ENCODE peak calls at places on chromosomes 16 and 17, in ten cellular contexts. F is HFFc6, V is bronchial epithelial cell, Y is endothelial cell, C is Calu3, U is cardiac muscle cell, N is testis, B is fibroblast of the aortic adventitia, D is tibial artery, W is lower leg skin. X is an unnamed sample.

GRCh38 chr16:26177438-26177837 is 485.7 kb downstream of the HS3ST4 start:
- DNase-seq in D (no peak), U (no peak), V (no peak), B (no peak), N (no peak), W (no peak), Y (no peak), F (no peak), C (no peak), X (no peak)

GRCh38 chr17:82848022-82848592 is 8.3 kb upstream of the ZNF750 start:
- DNase-seq in N (no peak), W (no peak), U (no peak), D (peak), B (peak), F (no peak), C (no peak), V (peak), Y (no peak), X (peak)

GRCh38 chr17:40952675-40953074 is 14.1 kb downstream of the KRT39 start:
- DNase-seq in V (peak), C (peak), U (no peak), Y (no peak), W (no peak), D (no peak), N (no peak), F (peak), B (peak), X (peak)

GRCh38 chr17:63116967-63117366 is 150.9 kb downstream of the TANC2 start:
- DNase-seq in N (no peak), Y (no peak), V (peak), B (peak), W (no peak), U (no peak), F (peak), D (no peak), C (peak), X (no peak)

GRCh38 chr16:73122604-73123386 is 74.9 kb upstream of the ZFHX3 start:
- DNase-seq in F (no peak), U (no peak), N (peak), D (peak), C (no peak), Y (no peak), V (no peak), W (no peak), B (peak), X (no peak)

GRCh38 chr17:7634384-7634783 is 4.4 kb downstream of the SHBG start:
- DNase-seq in U (peak), V (no peak), Y (peak), N (peak), W (no peak), D (no peak), B (peak), F (peak), C (peak), X (peak)

GRCh38 chr17:10295728-10296343 is 77.0 kb downstream of the MYH13 start:
- DNase-seq in C (peak), F (peak), V (peak), U (peak), Y (peak), N (peak), W (peak), D (no peak), B (peak), X (peak)

GRCh38 chr17:81241648-81242420 is 2.7 kb downstream of the NDUFAF8 start:
- DNase-seq in U (peak), Y (peak), W (no peak), N (peak), F (no peak), C (peak), V (peak), D (peak), B (peak), X (peak)

GRCh38 chr16:275786-276232 is at the start of gene RGS11:
- DNase-seq in D (no peak), U (peak), N (no peak), Y (no peak), C (no peak), F (no peak), B (no peak), W (no peak), V (no peak), X (no peak)

GRCh38 chr16:88406096-88407041 is 23.6 kb downstream of the ZNF469 start:
- DNase-seq in B (peak), V (no peak), U (no peak), C (no peak), N (no peak), D (no peak), F (no peak), Y (no peak), W (no peak), X (no peak)

GRCh38 chr17:7476951-7477350 is 2.5 kb downstream of the ZBTB4 start:
- DNase-seq in C (no peak), N (no peak), W (no peak), V (no peak), F (no peak), D (no peak), B (no peak), Y (no peak), U (no peak), X (no peak)

GRCh38 chr17:65892912-65893377 is 299.0 kb downstream of the CEP112 start:
- DNase-seq in B (no peak), N (no peak), D (no peak), U (no peak), Y (no peak), W (no peak), C (no peak), V (peak), F (no peak), X (no peak)

GRCh38 chr16:27966756-27967155 is 96.8 kb downstream of the GSG1L start:
- DNase-seq in D (no peak), N (no peak), U (no peak), Y (no peak), V (no peak), B (no peak), C (no peak), F (no peak), W (peak), X (no peak)

GRCh38 chr17:42781639-42782401 is 1.4 kb downstream of the WNK4 start:
- DNase-seq in U (no peak), B (peak), V (no peak), W (peak), N (no peak), D (no peak), C (no peak), F (no peak), Y (no peak), X (no peak)

GRCh38 chr17:40450175-40450574 is 6.9 kb downstream of the IGFBP4 start:
- DNase-seq in U (no peak), D (no peak), Y (peak), C (peak), W (no peak), F (no peak), V (peak), B (peak), N (no peak), X (peak)

GRCh38 chr16:87189426-87189825 is 127.8 kb downstream of the C16orf95 start:
- DNase-seq in W (no peak), Y (no peak), U (no peak), F (no peak), C (no peak), V (no peak), B (no peak), D (no peak), N (no peak), X (no peak)

GRCh38 chr17:17824780-17825614 is 11.8 kb downstream of the SREBF1 start:
- DNase-seq in B (no peak), V (no peak), Y (no peak), D (peak), W (no peak), U (no peak), C (no peak), N (peak), F (no peak), X (no peak)

GRCh38 chr17:75631353-75631752 is 1.9 kb upstream of the SMIM5 start:
- DNase-seq in F (no peak), V (no peak), C (no peak), U (no peak), B (no peak), N (no peak), D (no peak), Y (no peak), W (no peak), X (no peak)

GRCh38 chr16:30951785-30952184 is 2.9 kb downstream of the ORAI3 start:
- DNase-seq in V (no peak), U (no peak), W (peak), N (peak), F (no peak), Y (no peak), B (peak), D (peak), C (no peak), X (peak)

GRCh38 chr17:61403846-61404701 is 4.4 kb downstream of the TBX2 start:
- DNase-seq in N (no peak), F (peak), B (peak), D (no peak), Y (no peak), V (peak), U (no peak), W (no peak), C (no peak), X (no peak)

GRCh38 chr17:49344914-49345313 is 17.1 kb downstream of the ZNF652 start:
- DNase-seq in D (no peak), C (no peak), B (peak), V (no peak), U (no peak), Y (no peak), W (no peak), F (peak), N (no peak), X (no peak)

GRCh38 chr16:87681990-87682570 is 79.8 kb downstream of the JPH3 start:
- DNase-seq in N (no peak), F (peak), Y (no peak), U (no peak), D (no peak), B (peak), C (peak), W (no peak), V (peak), X (peak)

GRCh38 chr16:86994651-86995171 is 322.5 kb downstream of the C16orf95 start:
- DNase-seq in W (no peak), U (no peak), N (no peak), D (no peak), Y (no peak), B (peak), C (peak), V (peak), F (peak), X (peak)

GRCh38 chr17:16304832-16305231 is 48.4 kb downstream of the CENPV start:
- DNase-seq in Y (peak), C (peak), U (peak), N (no peak), W (no peak), F (no peak), V (peak), B (peak), D (no peak), X (peak)
- TF ChIP-seq CTCF in Y (no peak), C (peak), U (peak), N (no peak), W (no peak), F (peak), V (peak), B (peak), D (no peak), X (no peak)

GRCh38 chr16:81996664-81997529 is 14.4 kb downstream of the SDR42E1 start:
- DNase-seq in N (no peak), Y (no peak), C (peak), F (peak), D (no peak), U (peak), V (peak), B (peak), W (no peak), X (peak)
- TF ChIP-seq CTCF in N (no peak), Y (peak), C (peak), F (peak), D (no peak), U (peak), V (peak), B (peak), W (no peak), X (peak)

GRCh38 chr16:67104061-67104460 is 5.7 kb upstream of the PHAF1 start:
- DNase-seq in N (peak), B (peak), D (no peak), W (no peak), C (peak), F (no peak), U (peak), Y (peak), V (no peak), X (no peak)
- TF ChIP-seq CTCF in N (peak), B (peak), D (no peak), W (no peak), C (no peak), F (peak), U (peak), Y (no peak), V (peak), X (peak)

GRCh38 chr17:19260958-19261357 is 23.8 kb downstream of the EPN2 start:
- DNase-seq in F (no peak), W (no peak), U (no peak), D (no peak), V (peak), B (no peak), C (no peak), N (no peak), Y (no peak), X (peak)
- TF ChIP-seq CTCF in F (peak), W (no peak), U (no peak), D (no peak), V (peak), B (no peak), C (no peak), N (no peak), Y (no peak), X (peak)

DNA sequence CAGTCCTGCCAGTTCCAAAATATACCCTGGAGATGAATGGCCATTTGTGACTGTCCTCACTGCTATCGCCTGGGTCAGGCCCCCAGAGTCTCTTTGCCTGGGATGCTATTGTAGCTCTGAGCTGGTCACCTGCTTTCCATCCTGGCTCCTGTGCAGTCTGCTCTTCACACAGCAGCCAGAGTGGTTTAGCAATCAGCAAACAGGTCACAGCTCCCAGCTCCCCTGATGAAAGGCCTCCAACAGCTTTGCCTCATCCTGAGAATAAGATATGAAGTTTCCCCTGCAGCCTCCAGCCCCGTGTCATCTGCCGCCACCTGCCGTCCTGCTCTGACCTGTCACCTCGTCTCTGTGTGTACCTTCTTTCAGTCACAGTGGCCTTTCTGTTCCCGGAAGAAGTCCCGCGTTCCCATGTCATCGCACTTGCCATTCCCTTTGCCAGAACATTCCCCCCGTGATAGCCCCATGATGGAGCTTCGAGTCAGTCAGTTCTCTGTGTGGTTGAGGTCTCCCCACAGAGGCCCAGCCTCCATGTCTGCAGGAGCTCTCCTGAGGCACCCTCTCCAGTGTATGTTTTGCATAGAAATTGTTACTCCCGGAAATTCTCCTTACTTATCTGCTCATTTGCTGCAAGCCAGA is 281.5 kb downstream of the SNX29 start:
- DNase-seq in N (peak), W (no peak), F (no peak), C (peak), D (no peak), B (no peak), V (no peak), Y (no peak), U (peak), X (no peak)
- TF ChIP-seq CTCF in N (no peak), W (no peak), F (no peak), C (no peak), D (no peak), B (no peak), V (peak), Y (no peak), U (no peak), X (no peak)

GRCh38 chr16:6165330-6165984 is 1067.9 kb upstream of the EEF2KMT start:
- DNase-seq in V (peak), F (peak), C (no peak), Y (no peak), N (no peak), D (no peak), U (no peak), W (no peak), B (no peak), X (no peak)
- TF ChIP-seq CTCF in V (no peak), F (peak), C (no peak), Y (peak), N (no peak), D (no peak), U (no peak), W (no peak), B (no peak), X (no peak)

GRCh38 chr17:5502552-5502951 is 16.2 kb downstream of the MIS12 start:
- DNase-seq in U (no peak), F (no peak), C (no peak), V (no peak), D (no peak), W (no peak), Y (no peak), N (no peak), B (no peak), X (no peak)

GRCh38 chr17:5510776-5511175 is 24.4 kb downstream of the MIS12 start:
- DNase-seq in B (no peak), U (no peak), N (no peak), Y (no peak), D (no peak), C (no peak), F (no peak), W (no peak), V (peak), X (no peak)

GRCh38 chr17:5509482-5509881 is 23.1 kb downstream of the MIS12 start:
- DNase-seq in Y (no peak), B (peak), C (no peak), W (peak), V (peak), U (no peak), D (no peak), N (no peak), F (peak), X (peak)

GRCh38 chr17:5508855-5509254 is 22.5 kb downstream of the MIS12 start:
- DNase-seq in U (peak), F (peak), D (no peak), C (no peak), N (peak), W (no peak), Y (no peak), V (peak), B (peak), X (no peak)

GRCh38 chr17:5506307-5506706 is 19.9 kb downstream of the MIS12 start:
- DNase-seq in V (no peak), D (no peak), W (no peak), B (no peak), F (no peak), U (no peak), C (no peak), N (no peak), Y (no peak), X (no peak)
- TF ChIP-seq CTCF in V (no peak), D (no peak), W (no peak), B (no peak), F (no peak), U (no peak), C (no peak), N (no peak), Y (no peak), X (peak)

X was measured in MCF 10A.